ENCODE peak calls at places on chromosomes 11 and 22, in six cellular contexts. W, H, C, J, V and T are unnamed samples.

GRCh38 chr11:77091146-77091940 is 11.3 kb upstream of the OMP start:
- DNase-seq in J (peak), W (peak), H (peak), V (no peak), C (peak), T (peak)

GRCh38 chr22:49991167-49991566 is 21.4 kb downstream of the IL17REL start:
- DNase-seq in C (no peak), V (no peak), J (no peak), W (no peak), H (no peak), T (no peak)

GRCh38 chr11:34151916-34152845 is 46.8 kb downstream of the NAT10 start:
- DNase-seq in W (no peak), H (no peak), J (no peak), C (no peak), V (no peak), T (no peak)

GRCh38 chr22:48743601-48744282 is 1083.9 kb downstream of the BRD1 start:
- DNase-seq in V (peak), H (no peak), J (peak), C (peak), W (no peak), T (no peak)

GRCh38 chr11:44899959-44900358 is 50.7 kb downstream of the TP53I11 start:
- DNase-seq in C (no peak), J (no peak), V (no peak), W (no peak), H (peak), T (no peak)

GRCh38 chr11:10329935-10330334 is 25.1 kb downstream of the ADM start:
- DNase-seq in C (no peak), H (no peak), J (no peak), W (no peak), V (no peak), T (no peak)

GRCh38 chr11:2551131-2551530 is 106.3 kb downstream of the KCNQ1 start:
- DNase-seq in W (no peak), V (no peak), H (no peak), J (no peak), C (no peak), T (peak)

GRCh38 chr11:41414771-41415440 is 44.5 kb downstream of the LRRC4C start:
- DNase-seq in W (no peak), C (no peak), J (no peak), V (no peak), H (no peak), T (no peak)

GRCh38 chr22:50308597-50308935 is 1.1 kb upstream of the PLXNB2 start:
- DNase-seq in W (no peak), H (no peak), J (peak), C (no peak), V (no peak), T (peak)

GRCh38 chr11:11786771-11787170 is 55.0 kb upstream of the USP47 start:
- DNase-seq in V (no peak), J (no peak), W (no peak), C (no peak), H (no peak), T (no peak)

GRCh38 chr11:119320593-119321524 is 3.9 kb upstream of the MCAM start:
- DNase-seq in J (peak), W (no peak), H (no peak), C (peak), V (peak), T (peak)

GRCh38 chr11:119317592-119318239 is 786 bp upstream of the MCAM start:
- DNase-seq in V (no peak), W (no peak), C (no peak), H (no peak), J (peak), T (no peak)

GRCh38 chr11:119319136-119319701 is 2.3 kb upstream of the MCAM start:
- DNase-seq in H (no peak), V (no peak), W (no peak), J (no peak), C (no peak), T (no peak)

GRCh38 chr11:119318240-119319135 is 1.6 kb upstream of the MCAM start:
- DNase-seq in J (peak), V (no peak), H (no peak), C (no peak), W (no peak), T (peak)

DNA sequence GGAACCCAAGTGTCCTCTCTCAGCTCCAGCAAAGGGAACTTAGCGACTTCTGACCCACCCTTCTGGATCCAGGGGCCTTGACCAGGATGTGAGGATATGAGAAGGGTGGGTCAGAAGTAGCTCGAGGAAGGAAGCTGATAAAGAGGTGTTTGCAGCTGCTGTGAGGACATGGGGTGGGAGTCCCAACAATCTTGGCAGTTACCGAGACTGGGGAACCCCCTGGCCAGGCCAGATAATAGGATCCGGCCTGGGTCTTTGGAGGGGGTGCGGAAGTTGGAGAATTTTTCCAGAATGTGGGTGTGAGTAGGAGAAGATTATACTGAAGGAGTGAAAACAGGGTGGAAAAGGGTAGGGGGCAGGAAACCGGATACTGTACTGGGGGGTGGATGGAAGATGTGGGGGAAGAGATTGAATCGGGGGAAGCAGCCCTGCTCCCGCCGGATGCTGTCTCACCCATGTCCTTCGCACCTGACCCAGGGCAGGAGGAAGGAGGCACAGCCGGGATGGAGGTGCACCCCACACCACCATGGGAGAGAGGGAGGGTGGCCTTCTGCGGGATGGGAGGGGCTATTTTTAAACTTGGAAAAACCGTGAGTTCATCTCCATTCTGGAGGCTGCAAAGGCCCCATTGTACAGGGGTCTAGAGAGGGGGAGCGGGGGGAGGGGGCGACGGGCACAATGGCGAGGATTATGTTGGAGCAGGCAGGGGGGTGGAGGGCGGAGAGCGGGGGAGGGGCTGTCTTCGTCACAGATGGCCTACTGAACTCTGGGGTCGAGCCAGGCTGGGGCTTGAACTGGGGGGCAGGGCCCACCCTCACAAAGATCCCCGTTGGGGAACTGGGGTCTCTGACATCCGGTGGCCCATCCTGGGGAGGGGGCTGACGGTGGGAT is 3.0 kb upstream of the MCAM start:
- DNase-seq in C (no peak), V (no peak), W (no peak), J (no peak), H (no peak), T (no peak)
- TF ChIP-seq POLR2A in C (no peak), V (no peak), W (no peak), J (no peak), H (no peak), T (no peak)

GRCh38 chr11:90823446-90823845 is 600.6 kb upstream of the CHORDC1 start:
- DNase-seq in H (no peak), C (no peak), V (no peak), J (no peak), W (no peak), T (no peak)
- H3K27ac ChIP-seq in H (no peak), C (no peak), V (no peak), J (no peak), W (no peak), T (no peak)

GRCh38 chr22:21590809-21591641 is 23.5 kb downstream of the UBE2L3 start:
- DNase-seq in J (peak), W (peak), V (no peak), C (no peak), H (no peak), T (no peak)
- TF ChIP-seq POLR2A in J (no peak), W (no peak), V (no peak), C (no peak), H (no peak), T (no peak)

GRCh38 chr22:17724241-17724640 is 50.0 kb downstream of the BID start:
- DNase-seq in J (no peak), V (no peak), H (no peak), W (no peak), C (no peak), T (no peak)
- H3K27ac ChIP-seq in J (no peak), V (no peak), H (no peak), W (no peak), C (peak), T (no peak)

DNA sequence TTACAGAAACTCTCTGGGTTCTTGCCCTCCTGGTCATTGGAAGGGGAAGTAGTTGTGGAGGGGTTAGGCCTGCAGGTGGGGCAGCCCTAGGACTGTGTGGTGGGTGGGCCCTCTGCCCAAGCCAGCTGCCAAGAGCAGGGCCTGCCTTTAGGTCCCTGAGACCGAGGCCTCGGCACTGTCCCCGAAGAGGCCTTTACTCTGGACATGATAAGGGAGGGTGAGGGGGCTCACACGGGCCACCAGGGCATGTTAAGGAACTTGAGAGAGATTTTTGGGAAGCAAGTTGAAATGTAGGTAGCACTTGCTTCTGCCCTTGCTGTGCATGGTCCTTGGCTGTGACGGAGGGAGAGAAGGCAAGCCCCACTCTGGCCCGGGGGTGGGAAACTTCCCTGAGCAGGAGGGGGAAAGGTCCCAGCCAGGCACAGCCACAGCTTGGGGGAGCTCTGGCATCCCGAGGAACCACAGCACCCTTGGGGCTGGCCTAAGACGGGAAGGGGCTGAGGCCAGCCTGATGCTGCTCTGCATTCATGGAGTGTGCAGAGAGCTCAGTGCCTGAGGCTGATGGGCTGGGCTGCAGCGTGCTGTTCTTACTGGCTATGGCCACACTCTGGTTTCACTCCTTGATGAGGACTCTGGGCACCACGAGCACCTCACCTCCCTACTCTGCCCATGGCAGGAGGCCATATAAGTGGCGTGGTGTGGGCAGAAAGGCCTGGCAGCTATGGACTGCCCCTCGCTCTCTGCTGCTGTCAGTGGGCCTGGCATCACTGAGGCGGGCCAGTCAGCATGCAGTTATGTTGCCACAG is 7.8 kb upstream of the RANBP1 start:
- DNase-seq in V (no peak), W (no peak), C (no peak), J (no peak), H (no peak), T (no peak)
- TF ChIP-seq POLR2A in V (no peak), W (no peak), C (no peak), J (no peak), H (no peak), T (no peak)

GRCh38 chr22:40434745-40435144 is 64.4 kb downstream of the SGSM3 start:
- DNase-seq in H (no peak), C (no peak), W (no peak), V (no peak), J (no peak), T (no peak)
- H3K27ac ChIP-seq in H (no peak), C (peak), W (no peak), V (no peak), J (no peak), T (no peak)

DNA sequence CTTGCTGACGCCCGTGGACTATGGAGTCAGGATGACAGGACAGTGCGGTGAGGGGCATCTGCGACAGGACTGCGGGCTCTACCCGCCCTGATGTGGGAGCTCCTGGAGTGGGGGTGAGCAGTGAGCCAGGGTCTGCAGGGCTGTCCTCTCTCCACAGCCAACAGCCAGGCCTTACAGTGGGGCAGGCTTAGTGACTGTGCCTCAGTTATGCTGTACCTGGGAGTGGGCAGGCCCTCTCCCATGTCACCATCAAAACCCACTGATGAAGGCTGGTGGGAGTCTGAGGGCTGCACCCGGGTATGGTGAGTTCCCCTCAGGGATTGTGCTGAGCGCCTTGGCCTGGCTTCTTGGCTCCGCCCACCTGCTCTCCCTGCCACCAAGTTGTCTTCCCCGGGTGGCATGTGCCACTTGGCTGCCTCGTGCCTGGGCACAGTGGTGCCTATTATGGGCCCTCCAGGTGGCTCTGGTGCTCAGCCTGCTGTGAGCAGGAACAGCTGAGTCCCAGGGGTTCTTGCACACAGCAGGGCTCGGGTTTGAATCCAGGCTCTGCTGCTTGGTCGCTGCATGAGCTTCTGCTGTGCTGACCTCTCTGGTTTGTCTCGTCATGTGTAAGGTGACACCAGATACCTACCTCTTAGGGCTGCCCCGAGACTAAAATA is 4.1 kb upstream of the TRIOBP start:
- DNase-seq in H (no peak), W (no peak), J (no peak), V (no peak), C (no peak), T (no peak)
- TF ChIP-seq POLR2A in H (no peak), W (no peak), J (no peak), V (no peak), C (no peak), T (no peak)